ENCODE peak calls at places on chromosome 7, in seven cellular contexts. T is GM23338; X is Peyer's patch; N is CD4-positive, alpha-beta T cell; V is lung; Z is iPS DF 6.9; D is GM12892. U is an unnamed sample.
A peak's percentile ranks its signal among the peaks of the same experiment; 100 is the strongest.

GRCh38 chr7:116802144-116802747 is 60.1 kb upstream of the CAPZA2 start:
- DNase-seq in T (no peak), X (no peak), N (no peak), V (no peak), Z (no peak), D (no peak), U (no peak)

GRCh38 chr7:21544303-21544656 is 1.4 kb downstream of the DNAH11 start:
- DNase-seq in T (no peak), X (no peak), N (no peak), V (no peak), Z (no peak), D (no peak), U (no peak)

GRCh38 chr7:50595538-50596102 is 30.4 kb upstream of the DDC start:
- DNase-seq in T (peak; percentile 77), X (no peak), N (peak; percentile 22), V (no peak), Z (no peak), D (no peak), U (no peak)

GRCh38 chr7:114539575-114539974 is 125.0 kb downstream of the FOXP2 start:
- DNase-seq in T (peak; percentile 24), X (no peak), N (no peak), V (no peak), Z (no peak), D (no peak), U (no peak)

GRCh38 chr7:30563326-30563942 is 31.2 kb upstream of the GARS1 start:
- DNase-seq in T (no peak), X (no peak), N (no peak), V (no peak), Z (no peak), D (no peak), U (no peak)

GRCh38 chr7:117157871-117158209 is 165.0 kb downstream of the WNT2 start:
- DNase-seq in T (no peak), X (no peak), N (no peak), V (no peak), Z (no peak), D (no peak), U (no peak)

GRCh38 chr7:12620371-12620770 is 49.9 kb downstream of the SCIN start:
- DNase-seq in T (no peak), X (no peak), N (no peak), V (no peak), Z (no peak), D (no peak), U (no peak)

GRCh38 chr7:27647052-27647451 is 15.6 kb downstream of the HIBADH start:
- DNase-seq in T (no peak), X (no peak), N (no peak), V (no peak), Z (no peak), D (no peak), U (no peak)

GRCh38 chr7:131076032-131076431 is 251.6 kb upstream of the MKLN1 start:
- DNase-seq in T (no peak), X (no peak), N (no peak), V (no peak), Z (no peak), D (no peak), U (no peak)

GRCh38 chr7:22433710-22434460 is 66.1 kb downstream of the STEAP1B start:
- DNase-seq in T (peak; percentile 52), X (no peak), N (no peak), V (no peak), Z (peak; percentile 54), D (no peak), U (no peak)

GRCh38 chr7:23356726-23357125 is 57.6 kb downstream of the MALSU1 start:
- DNase-seq in T (no peak), X (no peak), N (no peak), V (no peak), Z (no peak), D (no peak), U (no peak)

GRCh38 chr7:145845345-145845744 is 271.3 kb upstream of the CNTNAP2 start:
- DNase-seq in T (no peak), X (no peak), N (no peak), V (no peak), Z (no peak), D (no peak), U (no peak)

GRCh38 chr7:107032050-107032449 is 12.5 kb upstream of the PRKAR2B start:
- DNase-seq in T (no peak), X (no peak), N (no peak), V (no peak), Z (no peak), D (no peak), U (no peak)

GRCh38 chr7:102891693-102892261 is 21.0 kb upstream of the LRRC17 start:
- DNase-seq in T (no peak), X (no peak), N (no peak), V (no peak), Z (no peak), D (no peak), U (no peak)

U was measured in GM19239.